ENCODE peak calls at places on chromosome 18, in ten cellular contexts. G, F, X, N, L, J, U, Z, H and T are unnamed samples.

GRCh38 chr18:23927821-23928746 is 86.5 kb upstream of the TTC39C start:
- DNase-seq in F (no peak), N (no peak), X (no peak), H (no peak), L (no peak), G (no peak), U (no peak), J (no peak), Z (no peak), T (no peak)

GRCh38 chr18:48040457-48041110 is 110.1 kb upstream of the SMAD2 start:
- DNase-seq in F (no peak), H (no peak), N (no peak), G (no peak), L (no peak), U (no peak), J (no peak), X (no peak), Z (no peak), T (no peak)

GRCh38 chr18:67776929-67777328 is 260.4 kb upstream of the DSEL start:
- DNase-seq in G (no peak), H (peak; percentile 49), J (no peak), X (no peak), Z (no peak), L (no peak), N (no peak), U (no peak), F (no peak), T (no peak)

GRCh38 chr18:57352761-57353136 is 392 bp downstream of the ST8SIA3 start:
- DNase-seq in H (no peak), N (peak; percentile 14), J (no peak), G (no peak), Z (no peak), F (no peak), L (no peak), X (no peak), U (no peak), T (no peak)

GRCh38 chr18:24006731-24007308 is 7.7 kb upstream of the TTC39C start:
- DNase-seq in F (no peak), H (peak; percentile 16), L (no peak), N (no peak), U (peak; percentile 45), X (no peak), G (no peak), Z (no peak), J (no peak), T (no peak)

GRCh38 chr18:12872408-12872807 is 11.6 kb downstream of the PTPN2 start:
- DNase-seq in U (no peak), H (no peak), X (no peak), J (no peak), Z (no peak), G (no peak), L (no peak), F (no peak), N (no peak), T (no peak)

GRCh38 chr18:50183556-50183955 is 11.4 kb downstream of the MYO5B start:
- DNase-seq in H (peak; percentile 68), G (no peak), X (no peak), F (no peak), N (no peak), U (peak; percentile 69), L (peak; percentile 0), J (no peak), Z (no peak), T (no peak)

GRCh38 chr18:80127635-80128034 is 18.6 kb downstream of the ADNP2 start:
- DNase-seq in G (no peak), N (no peak), X (no peak), Z (no peak), J (no peak), U (no peak), F (no peak), H (no peak), L (no peak), T (no peak)

GRCh38 chr18:55054591-55054990 is 95.3 kb upstream of the CCDC68 start:
- DNase-seq in L (peak; percentile 87), H (no peak), N (no peak), U (no peak), Z (no peak), G (no peak), J (no peak), F (no peak), X (no peak), T (no peak)

GRCh38 chr18:37564796-37565137 is 831 bp downstream of the CELF4 start:
- DNase-seq in J (no peak), L (peak; percentile 20), Z (peak; percentile 69), X (no peak), U (peak; percentile 42), G (no peak), H (peak; percentile 4), F (no peak), N (peak; percentile 32), T (no peak)

GRCh38 chr18:70181015-70181414 is 24.5 kb downstream of the RTTN start:
- DNase-seq in H (peak; percentile 47), F (no peak), Z (no peak), U (peak; percentile 95), J (no peak), X (no peak), N (no peak), G (no peak), L (peak; percentile 76), T (no peak)

GRCh38 chr18:39602112-39602511 is 2036.5 kb upstream of the CELF4 start:
- DNase-seq in X (no peak), L (no peak), H (no peak), Z (no peak), F (no peak), G (no peak), J (no peak), N (no peak), U (no peak), T (no peak)

GRCh38 chr18:48452863-48453323 is 43.7 kb upstream of the ZBTB7C start:
- DNase-seq in X (no peak), U (no peak), L (no peak), F (no peak), G (no peak), N (no peak), J (no peak), Z (no peak), H (no peak), T (no peak)

GRCh38 chr18:36934884-36935283 is 106.0 kb downstream of the KIAA1328 start:
- DNase-seq in N (no peak), F (no peak), H (peak; percentile 34), J (no peak), G (no peak), U (peak; percentile 59), Z (no peak), L (peak; percentile 70), X (no peak), T (no peak)

GRCh38 chr18:78875268-78875997 is 104.2 kb upstream of the SALL3 start:
- DNase-seq in L (no peak), X (peak; percentile 10), F (peak; percentile 41), Z (no peak), U (peak; percentile 25), N (peak; percentile 63), H (peak; percentile 39), J (no peak), G (no peak), T (no peak)

GRCh38 chr18:23307567-23308295 is 145.4 kb upstream of the RIOK3 start:
- DNase-seq in J (no peak), Z (no peak), L (peak; percentile 71), F (no peak), H (peak; percentile 32), X (no peak), N (peak; percentile 59), U (peak; percentile 97), G (no peak), T (no peak)

GRCh38 chr18:50441518-50441917 is 66.7 kb downstream of the SKA1 start:
- DNase-seq in Z (no peak), H (no peak), U (no peak), G (no peak), J (no peak), F (no peak), L (no peak), X (no peak), N (no peak), T (no peak)

GRCh38 chr18:58552057-58552461 is 76.8 kb downstream of the ALPK2 start:
- DNase-seq in G (no peak), U (no peak), J (no peak), H (peak; percentile 86), X (no peak), F (no peak), L (no peak), N (peak; percentile 46), Z (no peak), T (no peak)

GRCh38 chr18:65762556-65762955 is 11.7 kb downstream of the CDH7 start:
- DNase-seq in F (no peak), U (peak; percentile 2), G (no peak), J (no peak), H (no peak), L (no peak), Z (no peak), N (no peak), X (no peak), T (no peak)

GRCh38 chr18:25669741-25670140 is 317.8 kb upstream of the ZNF521 start:
- DNase-seq in F (no peak), N (no peak), G (no peak), J (no peak), H (no peak), Z (no peak), U (peak; percentile 35), L (peak; percentile 16), X (no peak), T (no peak)

GRCh38 chr18:78979058-78979680 is 449 bp upstream of the SALL3 start:
- DNase-seq in L (no peak), F (no peak), H (no peak), G (no peak), J (no peak), X (no peak), Z (no peak), U (no peak), N (peak; percentile 68), T (no peak)

GRCh38 chr18:73842795-73843394 is 304.7 kb downstream of the FBXO15 start:
- DNase-seq in U (peak; percentile 34), H (peak; percentile 71), F (peak; percentile 9), G (no peak), J (peak; percentile 15), Z (no peak), N (peak; percentile 54), L (peak; percentile 40), X (no peak), T (no peak)

GRCh38 chr18:9772847-9773677 is 65.0 kb downstream of the RAB31 start:
- DNase-seq in N (no peak), J (no peak), G (no peak), H (no peak), L (no peak), U (no peak), Z (no peak), F (no peak), X (no peak), T (no peak)

GRCh38 chr18:50057009-50057408 is 137.9 kb downstream of the MYO5B start:
- DNase-seq in N (no peak), F (no peak), X (no peak), G (no peak), L (no peak), U (no peak), J (no peak), H (no peak), Z (no peak), T (no peak)

GRCh38 chr18:79489048-79489899 is 93.5 kb downstream of the NFATC1 start:
- DNase-seq in L (no peak), U (no peak), X (no peak), G (no peak), F (no peak), H (no peak), J (no peak), N (no peak), Z (peak; percentile 39), T (no peak)

GRCh38 chr18:785242-785641 is 26.8 kb downstream of the YES1 start:
- DNase-seq in U (no peak), L (no peak), N (no peak), J (no peak), G (no peak), Z (no peak), X (no peak), H (no peak), F (no peak), T (no peak)

GRCh38 chr18:44852216-44852615 is 171.5 kb downstream of the SETBP1 start:
- DNase-seq in L (no peak), Z (no peak), U (no peak), N (no peak), J (no peak), X (no peak), H (no peak), G (no peak), F (no peak), T (no peak)

GRCh38 chr18:39302481-39302880 is 1736.9 kb upstream of the CELF4 start:
- DNase-seq in X (no peak), F (no peak), H (no peak), J (no peak), U (no peak), L (no peak), N (no peak), G (no peak), Z (no peak), T (no peak)